ENCODE peak calls at places on chromosomes 4 and X, in five cellular contexts. One of them, this sample, is unnamed.
A peak's percentile ranks its signal among the peaks of the same experiment; 100 is the strongest.

GRCh38 chrX:1584237-1585011 is 7.0 kb upstream of the AKAP17A start:
- DNase-seq in pancreas: no peak
- DNase-seq in mesendoderm: no peak
- DNase-seq in heart left ventricle: no peak
- DNase-seq in colonic mucosa: no peak
- DNase-seq in this sample: peak; percentile 13

GRCh38 chr4:54066718-54067129 is 2.3 kb upstream of the CHIC2 start:
- DNase-seq in pancreas: no peak
- DNase-seq in mesendoderm: peak; percentile 78
- DNase-seq in heart left ventricle: no peak
- DNase-seq in colonic mucosa: peak; percentile 33
- DNase-seq in this sample: no peak

GRCh38 chrX:153781428-153782047 is 697 bp downstream of the SRPK3 start:
- DNase-seq in pancreas: peak; percentile 72
- DNase-seq in mesendoderm: no peak
- DNase-seq in heart left ventricle: no peak
- DNase-seq in colonic mucosa: no peak
- DNase-seq in this sample: no peak

GRCh38 chr4:57342406-57342805 is 232.2 kb upstream of the IGFBP7 start:
- DNase-seq in pancreas: no peak
- DNase-seq in mesendoderm: no peak
- DNase-seq in heart left ventricle: no peak
- DNase-seq in colonic mucosa: no peak
- DNase-seq in this sample: no peak

GRCh38 chrX:120287513-120288112 is 23.6 kb downstream of the TMEM255A start:
- DNase-seq in pancreas: no peak
- DNase-seq in mesendoderm: no peak
- DNase-seq in heart left ventricle: no peak
- DNase-seq in colonic mucosa: no peak
- DNase-seq in this sample: no peak

GRCh38 chrX:115491766-115492165 is 69.2 kb upstream of the PLS3 start:
- DNase-seq in pancreas: no peak
- DNase-seq in mesendoderm: no peak
- DNase-seq in heart left ventricle: no peak
- DNase-seq in colonic mucosa: no peak
- DNase-seq in this sample: no peak

GRCh38 chrX:1246816-1247215 is 21.8 kb upstream of the CSF2RA start:
- DNase-seq in pancreas: peak; percentile 41
- DNase-seq in mesendoderm: peak; percentile 84
- DNase-seq in heart left ventricle: peak; percentile 86
- DNase-seq in colonic mucosa: peak; percentile 77
- DNase-seq in this sample: peak; percentile 81

GRCh38 chr4:81152839-81153713 is 61.9 kb downstream of the PRKG2 start:
- DNase-seq in pancreas: no peak
- DNase-seq in mesendoderm: no peak
- DNase-seq in heart left ventricle: no peak
- DNase-seq in colonic mucosa: no peak
- DNase-seq in this sample: no peak

GRCh38 chrX:24805201-24805600 is 111.5 kb downstream of the POLA1 start:
- DNase-seq in pancreas: no peak
- DNase-seq in mesendoderm: no peak
- DNase-seq in heart left ventricle: no peak
- DNase-seq in colonic mucosa: no peak
- DNase-seq in this sample: no peak

GRCh38 chr4:158193171-158193749 is 17.0 kb upstream of the TMEM144 start:
- DNase-seq in pancreas: no peak
- DNase-seq in mesendoderm: peak; percentile 36
- DNase-seq in heart left ventricle: no peak
- DNase-seq in colonic mucosa: no peak
- DNase-seq in this sample: no peak

GRCh38 chr4:16139066-16139945 is 55.5 kb upstream of the PROM1 start:
- DNase-seq in pancreas: no peak
- DNase-seq in mesendoderm: no peak
- DNase-seq in heart left ventricle: no peak
- DNase-seq in colonic mucosa: peak; percentile 78
- DNase-seq in this sample: no peak

GRCh38 chr4:94032754-94033153 is 174.9 kb upstream of the SMARCAD1 start:
- DNase-seq in pancreas: no peak
- DNase-seq in mesendoderm: peak; percentile 89
- DNase-seq in heart left ventricle: no peak
- DNase-seq in colonic mucosa: no peak
- DNase-seq in this sample: no peak

GRCh38 chr4:112855058-112855457 is 194.4 kb upstream of the ANK2 start:
- DNase-seq in pancreas: no peak
- DNase-seq in mesendoderm: no peak
- DNase-seq in heart left ventricle: no peak
- DNase-seq in colonic mucosa: no peak
- DNase-seq in this sample: no peak

GRCh38 chrX:10483191-10483808 is 137.1 kb downstream of the MID1 start:
- DNase-seq in pancreas: no peak
- DNase-seq in mesendoderm: no peak
- DNase-seq in heart left ventricle: no peak
- DNase-seq in colonic mucosa: no peak
- DNase-seq in this sample: peak; percentile 71

GRCh38 chrX:24026403-24026801 is 584 bp downstream of the KLHL15 start:
- DNase-seq in pancreas: no peak
- DNase-seq in mesendoderm: peak; percentile 22
- DNase-seq in heart left ventricle: no peak
- DNase-seq in colonic mucosa: no peak
- DNase-seq in this sample: no peak

GRCh38 chr4:114264877-114265291 is 285.4 kb upstream of the ARSJ start:
- DNase-seq in pancreas: no peak
- DNase-seq in mesendoderm: no peak
- DNase-seq in heart left ventricle: no peak
- DNase-seq in colonic mucosa: no peak
- DNase-seq in this sample: no peak

GRCh38 chr4:106039796-106040195 is 144.5 kb downstream of the NPNT start:
- DNase-seq in pancreas: no peak
- DNase-seq in mesendoderm: no peak
- DNase-seq in heart left ventricle: no peak
- DNase-seq in colonic mucosa: no peak
- DNase-seq in this sample: no peak

GRCh38 chr4:80989921-80990544 is 40.5 kb upstream of the BMP3 start:
- DNase-seq in pancreas: no peak
- DNase-seq in mesendoderm: peak; percentile 67
- DNase-seq in heart left ventricle: no peak
- DNase-seq in colonic mucosa: peak; percentile 33
- DNase-seq in this sample: no peak

GRCh38 chrX:141879616-141880015 is 24.1 kb upstream of the MAGEC1 start:
- DNase-seq in pancreas: no peak
- DNase-seq in mesendoderm: peak; percentile 48
- DNase-seq in heart left ventricle: no peak
- DNase-seq in colonic mucosa: no peak
- DNase-seq in this sample: no peak

GRCh38 chr4:55635760-55636621 is at the start of gene NMU:
- DNase-seq in pancreas: peak; percentile 75
- DNase-seq in mesendoderm: peak; percentile 60
- DNase-seq in heart left ventricle: peak; percentile 67
- DNase-seq in colonic mucosa: peak; percentile 57
- DNase-seq in this sample: no peak

GRCh38 chr4:3721627-3722026 is 44.6 kb upstream of the ADRA2C start:
- DNase-seq in pancreas: no peak
- DNase-seq in mesendoderm: no peak
- DNase-seq in heart left ventricle: no peak
- DNase-seq in colonic mucosa: no peak
- DNase-seq in this sample: no peak

GRCh38 chr4:133402616-133403015 is 253.5 kb downstream of the PCDH10 start:
- DNase-seq in pancreas: no peak
- DNase-seq in mesendoderm: peak; percentile 53
- DNase-seq in heart left ventricle: no peak
- DNase-seq in colonic mucosa: no peak
- DNase-seq in this sample: no peak

GRCh38 chr4:102263024-102263787 is 82.1 kb downstream of the SLC39A8 start:
- DNase-seq in pancreas: no peak
- DNase-seq in mesendoderm: peak; percentile 82
- DNase-seq in heart left ventricle: no peak
- DNase-seq in colonic mucosa: no peak
- DNase-seq in this sample: no peak

DNA sequence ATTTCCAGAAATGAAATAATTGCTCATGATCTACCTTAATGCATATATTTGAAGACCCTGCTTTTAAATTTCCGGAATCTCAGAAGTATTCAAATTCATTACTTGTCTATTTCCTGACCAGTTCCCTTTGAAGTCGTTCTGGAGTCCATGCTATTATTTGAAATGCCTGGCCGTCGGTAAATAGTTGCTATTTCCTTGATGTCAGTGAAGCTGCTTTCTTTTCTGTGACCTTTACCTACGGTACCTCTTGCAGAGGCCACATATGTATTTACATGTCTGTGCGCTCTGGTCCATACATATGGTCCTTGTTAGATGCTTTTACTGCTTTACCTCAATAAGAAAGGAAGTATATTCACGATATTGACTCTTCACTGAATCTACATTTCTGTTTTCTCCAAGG is 199.7 kb downstream of the PAPSS1 start:
- DNase-seq in pancreas: no peak
- DNase-seq in mesendoderm: no peak
- DNase-seq in heart left ventricle: no peak
- DNase-seq in colonic mucosa: no peak
- DNase-seq in this sample: no peak
- H3K4me3 ChIP-seq in pancreas: no peak overlapping the region
- H3K4me3 ChIP-seq in mesendoderm: no peak overlapping the region
- H3K4me3 ChIP-seq in heart left ventricle: no peak overlapping the region
- H3K4me3 ChIP-seq in colonic mucosa: no peak overlapping the region
- H3K4me3 ChIP-seq in this sample: no peak overlapping the region

GRCh38 chr4:24557036-24558022 is 27.0 kb downstream of the DHX15 start:
- DNase-seq in pancreas: no peak
- DNase-seq in mesendoderm: no peak
- DNase-seq in heart left ventricle: no peak
- DNase-seq in colonic mucosa: no peak
- DNase-seq in this sample: no peak
- H3K27ac ChIP-seq in pancreas: no peak overlapping the region
- H3K27ac ChIP-seq in mesendoderm: no peak overlapping the region
- H3K27ac ChIP-seq in heart left ventricle: no peak overlapping the region
- H3K27ac ChIP-seq in colonic mucosa: peak overlapping the region; percentile 23
- H3K27ac ChIP-seq in this sample: no peak overlapping the region

GRCh38 chrX:45428816-45429215 is 228.1 kb upstream of the DIPK2B start:
- DNase-seq in pancreas: no peak
- DNase-seq in mesendoderm: no peak
- DNase-seq in heart left ventricle: no peak
- DNase-seq in colonic mucosa: no peak
- DNase-seq in this sample: no peak

GRCh38 chrX:45435481-45435880 is 234.8 kb upstream of the DIPK2B start:
- DNase-seq in pancreas: no peak
- DNase-seq in mesendoderm: no peak
- DNase-seq in heart left ventricle: no peak
- DNase-seq in colonic mucosa: no peak
- DNase-seq in this sample: no peak

GRCh38 chrX:45434231-45434630 is 233.6 kb upstream of the DIPK2B start:
- DNase-seq in pancreas: no peak
- DNase-seq in mesendoderm: peak; percentile 47
- DNase-seq in heart left ventricle: no peak
- DNase-seq in colonic mucosa: no peak
- DNase-seq in this sample: no peak
- H3K4me3 ChIP-seq in pancreas: no peak overlapping the region
- H3K4me3 ChIP-seq in mesendoderm: no peak overlapping the region
- H3K4me3 ChIP-seq in heart left ventricle: no peak overlapping the region
- H3K4me3 ChIP-seq in colonic mucosa: no peak overlapping the region
- H3K4me3 ChIP-seq in this sample: no peak overlapping the region

GRCh38 chr4:118338518-118338917 is 14.3 kb downstream of the PRSS12 start:
- DNase-seq in pancreas: no peak
- DNase-seq in mesendoderm: no peak
- DNase-seq in heart left ventricle: no peak
- DNase-seq in colonic mucosa: no peak
- DNase-seq in this sample: no peak
- H3K27ac ChIP-seq in pancreas: no peak overlapping the region
- H3K27ac ChIP-seq in mesendoderm: no peak overlapping the region
- H3K27ac ChIP-seq in heart left ventricle: no peak overlapping the region
- H3K27ac ChIP-seq in colonic mucosa: no peak overlapping the region
- H3K27ac ChIP-seq in this sample: no peak overlapping the region

This sample was measured in right atrium auricular region.